ENCODE peak calls at places on chromosomes 4 and X, in nine cellular contexts. One of them, this sample, is unnamed.

GRCh38 chr4:120858776-120859175 is 63.8 kb downstream of the PRDM5 start:
- DNase-seq in OCI-M1: no peak
- DNase-seq in iPS DF 6.9: no peak
- DNase-seq in KG1: no peak
- DNase-seq in activated CD4-positive, CD25-positive, alpha-beta regulatory T cell: no peak
- DNase-seq in GM23338: no peak
- DNase-seq in NCI-H1105 treated with DMSO at 0.1 percent for 48 hours: no peak
- DNase-seq in immature natural killer cell: no peak
- DNase-seq in neural crest cell: no peak
- DNase-seq in this sample: no peak

GRCh38 chr4:1194028-1194900 is 21.9 kb upstream of the SPON2 start:
- DNase-seq in OCI-M1: no peak
- DNase-seq in iPS DF 6.9: no peak
- DNase-seq in KG1: no peak
- DNase-seq in activated CD4-positive, CD25-positive, alpha-beta regulatory T cell: no peak
- DNase-seq in GM23338: peak
- DNase-seq in NCI-H1105 treated with DMSO at 0.1 percent for 48 hours: no peak
- DNase-seq in immature natural killer cell: no peak
- DNase-seq in neural crest cell: no peak
- DNase-seq in this sample: no peak

GRCh38 chr4:119337010-119337409 is 15.1 kb upstream of the FABP2 start:
- DNase-seq in OCI-M1: peak
- DNase-seq in iPS DF 6.9: no peak
- DNase-seq in KG1: no peak
- DNase-seq in activated CD4-positive, CD25-positive, alpha-beta regulatory T cell: no peak
- DNase-seq in GM23338: no peak
- DNase-seq in NCI-H1105 treated with DMSO at 0.1 percent for 48 hours: no peak
- DNase-seq in immature natural killer cell: no peak
- DNase-seq in neural crest cell: no peak
- DNase-seq in this sample: no peak

GRCh38 chrX:11481035-11481434 is 184.7 kb downstream of the ARHGAP6 start:
- DNase-seq in OCI-M1: no peak
- DNase-seq in iPS DF 6.9: no peak
- DNase-seq in KG1: no peak
- DNase-seq in activated CD4-positive, CD25-positive, alpha-beta regulatory T cell: no peak
- DNase-seq in GM23338: no peak
- DNase-seq in NCI-H1105 treated with DMSO at 0.1 percent for 48 hours: no peak
- DNase-seq in immature natural killer cell: no peak
- DNase-seq in neural crest cell: no peak
- DNase-seq in this sample: no peak

GRCh38 chr4:131309628-131310027 is 1839.5 kb upstream of the PCDH10 start:
- DNase-seq in OCI-M1: no peak
- DNase-seq in iPS DF 6.9: no peak
- DNase-seq in KG1: no peak
- DNase-seq in activated CD4-positive, CD25-positive, alpha-beta regulatory T cell: no peak
- DNase-seq in GM23338: no peak
- DNase-seq in NCI-H1105 treated with DMSO at 0.1 percent for 48 hours: no peak
- DNase-seq in immature natural killer cell: no peak
- DNase-seq in neural crest cell: no peak
- DNase-seq in this sample: no peak

GRCh38 chrX:76428243-76429130 is 977 bp downstream of the MAGEE1 start:
- DNase-seq in OCI-M1: no peak
- DNase-seq in iPS DF 6.9: no peak
- DNase-seq in KG1: no peak
- DNase-seq in activated CD4-positive, CD25-positive, alpha-beta regulatory T cell: peak
- DNase-seq in GM23338: peak
- DNase-seq in NCI-H1105 treated with DMSO at 0.1 percent for 48 hours: peak
- DNase-seq in immature natural killer cell: peak
- DNase-seq in neural crest cell: no peak
- DNase-seq in this sample: peak

GRCh38 chrX:155148724-155149537 is 67.3 kb upstream of the VBP1 start:
- DNase-seq in OCI-M1: peak
- DNase-seq in iPS DF 6.9: no peak
- DNase-seq in KG1: no peak
- DNase-seq in activated CD4-positive, CD25-positive, alpha-beta regulatory T cell: no peak
- DNase-seq in GM23338: peak
- DNase-seq in NCI-H1105 treated with DMSO at 0.1 percent for 48 hours: peak
- DNase-seq in immature natural killer cell: peak
- DNase-seq in neural crest cell: peak
- DNase-seq in this sample: no peak

GRCh38 chrX:136291824-136292223 is 8.9 kb upstream of the ADGRG4 start:
- DNase-seq in OCI-M1: no peak
- DNase-seq in iPS DF 6.9: no peak
- DNase-seq in KG1: no peak
- DNase-seq in activated CD4-positive, CD25-positive, alpha-beta regulatory T cell: no peak
- DNase-seq in GM23338: no peak
- DNase-seq in NCI-H1105 treated with DMSO at 0.1 percent for 48 hours: no peak
- DNase-seq in immature natural killer cell: no peak
- DNase-seq in neural crest cell: no peak
- DNase-seq in this sample: no peak

GRCh38 chrX:69293776-69294601 is 128.7 kb upstream of the PJA1 start:
- DNase-seq in OCI-M1: no peak
- DNase-seq in iPS DF 6.9: no peak
- DNase-seq in KG1: no peak
- DNase-seq in activated CD4-positive, CD25-positive, alpha-beta regulatory T cell: no peak
- DNase-seq in GM23338: no peak
- DNase-seq in NCI-H1105 treated with DMSO at 0.1 percent for 48 hours: no peak
- DNase-seq in immature natural killer cell: no peak
- DNase-seq in neural crest cell: no peak
- DNase-seq in this sample: no peak

GRCh38 chr4:101730291-101731117 is 60.0 kb upstream of the BANK1 start:
- DNase-seq in OCI-M1: peak
- DNase-seq in iPS DF 6.9: peak
- DNase-seq in KG1: peak
- DNase-seq in activated CD4-positive, CD25-positive, alpha-beta regulatory T cell: peak
- DNase-seq in GM23338: peak
- DNase-seq in NCI-H1105 treated with DMSO at 0.1 percent for 48 hours: peak
- DNase-seq in immature natural killer cell: peak
- DNase-seq in neural crest cell: peak
- DNase-seq in this sample: peak

GRCh38 chrX:85365370-85365995 is 14.0 kb downstream of the POF1B start:
- DNase-seq in OCI-M1: peak
- DNase-seq in iPS DF 6.9: peak
- DNase-seq in KG1: no peak
- DNase-seq in activated CD4-positive, CD25-positive, alpha-beta regulatory T cell: no peak
- DNase-seq in GM23338: peak
- DNase-seq in NCI-H1105 treated with DMSO at 0.1 percent for 48 hours: no peak
- DNase-seq in immature natural killer cell: no peak
- DNase-seq in neural crest cell: no peak
- DNase-seq in this sample: no peak

GRCh38 chr4:67198757-67199156 is 346.5 kb downstream of the CENPC start:
- DNase-seq in OCI-M1: peak
- DNase-seq in iPS DF 6.9: peak
- DNase-seq in KG1: peak
- DNase-seq in activated CD4-positive, CD25-positive, alpha-beta regulatory T cell: no peak
- DNase-seq in GM23338: peak
- DNase-seq in NCI-H1105 treated with DMSO at 0.1 percent for 48 hours: no peak
- DNase-seq in immature natural killer cell: no peak
- DNase-seq in neural crest cell: no peak
- DNase-seq in this sample: no peak

GRCh38 chr4:142264961-142265360 is 581.1 kb downstream of the INPP4B start:
- DNase-seq in OCI-M1: peak
- DNase-seq in iPS DF 6.9: no peak
- DNase-seq in KG1: no peak
- DNase-seq in activated CD4-positive, CD25-positive, alpha-beta regulatory T cell: no peak
- DNase-seq in GM23338: no peak
- DNase-seq in NCI-H1105 treated with DMSO at 0.1 percent for 48 hours: no peak
- DNase-seq in immature natural killer cell: no peak
- DNase-seq in neural crest cell: no peak
- DNase-seq in this sample: no peak

GRCh38 chr4:129498626-129499025 is 402.7 kb downstream of the C4orf33 start:
- DNase-seq in OCI-M1: no peak
- DNase-seq in iPS DF 6.9: no peak
- DNase-seq in KG1: no peak
- DNase-seq in activated CD4-positive, CD25-positive, alpha-beta regulatory T cell: no peak
- DNase-seq in GM23338: no peak
- DNase-seq in NCI-H1105 treated with DMSO at 0.1 percent for 48 hours: no peak
- DNase-seq in immature natural killer cell: no peak
- DNase-seq in neural crest cell: no peak
- DNase-seq in this sample: no peak

GRCh38 chrX:31287861-31288260 is 216.0 kb upstream of the FTHL17 start:
- DNase-seq in OCI-M1: no peak
- DNase-seq in iPS DF 6.9: no peak
- DNase-seq in KG1: no peak
- DNase-seq in activated CD4-positive, CD25-positive, alpha-beta regulatory T cell: no peak
- DNase-seq in GM23338: no peak
- DNase-seq in NCI-H1105 treated with DMSO at 0.1 percent for 48 hours: no peak
- DNase-seq in immature natural killer cell: no peak
- DNase-seq in neural crest cell: no peak
- DNase-seq in this sample: no peak

GRCh38 chr4:153260553-153261306 is 56.5 kb downstream of the TRIM2 start:
- DNase-seq in OCI-M1: no peak
- DNase-seq in iPS DF 6.9: no peak
- DNase-seq in KG1: no peak
- DNase-seq in activated CD4-positive, CD25-positive, alpha-beta regulatory T cell: no peak
- DNase-seq in GM23338: peak
- DNase-seq in NCI-H1105 treated with DMSO at 0.1 percent for 48 hours: no peak
- DNase-seq in immature natural killer cell: no peak
- DNase-seq in neural crest cell: no peak
- DNase-seq in this sample: no peak

GRCh38 chrX:46574337-46574940 is 874 bp downstream of the CHST7 start:
- DNase-seq in OCI-M1: no peak
- DNase-seq in iPS DF 6.9: no peak
- DNase-seq in KG1: peak
- DNase-seq in activated CD4-positive, CD25-positive, alpha-beta regulatory T cell: peak
- DNase-seq in GM23338: peak
- DNase-seq in NCI-H1105 treated with DMSO at 0.1 percent for 48 hours: peak
- DNase-seq in immature natural killer cell: no peak
- DNase-seq in neural crest cell: peak
- DNase-seq in this sample: peak

GRCh38 chr4:6239486-6239885 is 30.2 kb upstream of the WFS1 start:
- DNase-seq in OCI-M1: no peak
- DNase-seq in iPS DF 6.9: no peak
- DNase-seq in KG1: no peak
- DNase-seq in activated CD4-positive, CD25-positive, alpha-beta regulatory T cell: no peak
- DNase-seq in GM23338: no peak
- DNase-seq in NCI-H1105 treated with DMSO at 0.1 percent for 48 hours: no peak
- DNase-seq in immature natural killer cell: no peak
- DNase-seq in neural crest cell: no peak
- DNase-seq in this sample: no peak

GRCh38 chrX:18994713-18995112 is 10.8 kb upstream of the PHKA2 start:
- DNase-seq in OCI-M1: no peak
- DNase-seq in iPS DF 6.9: no peak
- DNase-seq in KG1: no peak
- DNase-seq in activated CD4-positive, CD25-positive, alpha-beta regulatory T cell: no peak
- DNase-seq in GM23338: no peak
- DNase-seq in NCI-H1105 treated with DMSO at 0.1 percent for 48 hours: no peak
- DNase-seq in immature natural killer cell: no peak
- DNase-seq in neural crest cell: no peak
- DNase-seq in this sample: no peak

GRCh38 chrX:13101439-13102139 is 57.2 kb upstream of the FAM9C start:
- DNase-seq in OCI-M1: peak
- DNase-seq in iPS DF 6.9: no peak
- DNase-seq in KG1: no peak
- DNase-seq in activated CD4-positive, CD25-positive, alpha-beta regulatory T cell: peak
- DNase-seq in GM23338: no peak
- DNase-seq in NCI-H1105 treated with DMSO at 0.1 percent for 48 hours: no peak
- DNase-seq in immature natural killer cell: peak
- DNase-seq in neural crest cell: no peak
- DNase-seq in this sample: no peak

GRCh38 chr4:131441004-131441688 is 1707.9 kb upstream of the PCDH10 start:
- DNase-seq in OCI-M1: no peak
- DNase-seq in iPS DF 6.9: no peak
- DNase-seq in KG1: no peak
- DNase-seq in activated CD4-positive, CD25-positive, alpha-beta regulatory T cell: no peak
- DNase-seq in GM23338: no peak
- DNase-seq in NCI-H1105 treated with DMSO at 0.1 percent for 48 hours: no peak
- DNase-seq in immature natural killer cell: no peak
- DNase-seq in neural crest cell: no peak
- DNase-seq in this sample: no peak

GRCh38 chrX:19593684-19594083 is 78.4 kb upstream of the MAP3K15 start:
- DNase-seq in OCI-M1: peak
- DNase-seq in iPS DF 6.9: no peak
- DNase-seq in KG1: no peak
- DNase-seq in activated CD4-positive, CD25-positive, alpha-beta regulatory T cell: no peak
- DNase-seq in GM23338: peak
- DNase-seq in NCI-H1105 treated with DMSO at 0.1 percent for 48 hours: peak
- DNase-seq in immature natural killer cell: peak
- DNase-seq in neural crest cell: no peak
- DNase-seq in this sample: no peak

GRCh38 chrX:133698298-133698697 is 283.0 kb upstream of the GPC4 start:
- DNase-seq in OCI-M1: peak
- DNase-seq in iPS DF 6.9: no peak
- DNase-seq in KG1: no peak
- DNase-seq in activated CD4-positive, CD25-positive, alpha-beta regulatory T cell: no peak
- DNase-seq in GM23338: peak
- DNase-seq in NCI-H1105 treated with DMSO at 0.1 percent for 48 hours: no peak
- DNase-seq in immature natural killer cell: no peak
- DNase-seq in neural crest cell: no peak
- DNase-seq in this sample: no peak

GRCh38 chrX:151982217-151982616 is 7.7 kb upstream of the GABRE start:
- DNase-seq in OCI-M1: peak
- DNase-seq in iPS DF 6.9: no peak
- DNase-seq in KG1: no peak
- DNase-seq in activated CD4-positive, CD25-positive, alpha-beta regulatory T cell: no peak
- DNase-seq in GM23338: no peak
- DNase-seq in NCI-H1105 treated with DMSO at 0.1 percent for 48 hours: peak
- DNase-seq in immature natural killer cell: no peak
- DNase-seq in neural crest cell: no peak
- DNase-seq in this sample: no peak

GRCh38 chrX:70172226-70172625 is 5.1 kb upstream of the DGAT2L6 start:
- DNase-seq in OCI-M1: no peak
- DNase-seq in iPS DF 6.9: no peak
- DNase-seq in KG1: no peak
- DNase-seq in activated CD4-positive, CD25-positive, alpha-beta regulatory T cell: no peak
- DNase-seq in GM23338: no peak
- DNase-seq in NCI-H1105 treated with DMSO at 0.1 percent for 48 hours: no peak
- DNase-seq in immature natural killer cell: no peak
- DNase-seq in neural crest cell: no peak
- DNase-seq in this sample: no peak